ENCODE peak calls at places on chromosomes 3 and 15, in six cellular contexts. V is OCI-LY7; B is kidney; A is CD8-positive, alpha-beta T cell; C is K562; H is small intestine. W is an unnamed sample. For H3K36me3, the result is how much of the 10 kb centered on the place peaks cover.

GRCh38 chr15:98758224-98758623 is 109.9 kb downstream of the IGF1R start:
- DNase-seq in B (no peak), H (no peak), C (no peak), V (no peak), A (no peak), W (no peak)

GRCh38 chr3:151307583-151307982 is 9.0 kb downstream of the GPR87 start:
- DNase-seq in C (no peak), A (no peak), B (no peak), H (no peak), V (no peak), W (no peak)

GRCh38 chr3:32780735-32781210 is 37.0 kb upstream of the TRIM71 start:
- DNase-seq in V (no peak), H (peak), B (peak), A (no peak), C (peak), W (peak)

GRCh38 chr3:184334470-184335158 is 2.8 kb upstream of the FAM131A start:
- DNase-seq in V (no peak), H (peak), A (no peak), B (peak), C (peak), W (no peak)

GRCh38 chr3:156665296-156665695 is 9.1 kb upstream of the TIPARP start:
- DNase-seq in V (no peak), H (no peak), A (no peak), C (no peak), B (no peak), W (no peak)

GRCh38 chr3:127020543-127020942 is 37.6 kb downstream of the PLXNA1 start:
- DNase-seq in H (no peak), B (no peak), C (no peak), V (no peak), A (no peak), W (no peak)

GRCh38 chr3:128131897-128132646 is 8.5 kb upstream of the RUVBL1 start:
- DNase-seq in H (no peak), V (no peak), A (no peak), B (no peak), C (no peak), W (no peak)

GRCh38 chr3:10023587-10024310 is 2.5 kb upstream of the FANCD2 start:
- DNase-seq in V (no peak), H (peak), B (no peak), A (no peak), C (no peak), W (no peak)

GRCh38 chr3:126581569-126581968 is 22.8 kb upstream of the C3orf22 start:
- DNase-seq in C (no peak), H (no peak), A (no peak), B (no peak), V (no peak), W (no peak)

GRCh38 chr3:22922317-22922716 is 280.8 kb upstream of the UBE2E2 start:
- DNase-seq in B (no peak), C (no peak), A (no peak), V (peak), H (no peak), W (no peak)

GRCh38 chr3:28916713-28917499 is 364.0 kb upstream of the RBMS3 start:
- DNase-seq in A (no peak), C (no peak), V (peak), H (peak), B (peak), W (peak)

GRCh38 chr15:28094732-28095521 is 4.2 kb downstream of the OCA2 start:
- DNase-seq in H (peak), A (peak), B (peak), V (no peak), C (no peak), W (peak)

GRCh38 chr3:195119461-195120198 is 151.3 kb downstream of the XXYLT1 start:
- DNase-seq in B (no peak), V (no peak), H (no peak), C (no peak), A (no peak), W (no peak)

GRCh38 chr3:197957775-197958103 is 2.3 kb upstream of the LMLN start:
- DNase-seq in C (no peak), A (no peak), H (no peak), V (no peak), B (no peak), W (no peak)

GRCh38 chr3:45826321-45826720 is 15.6 kb downstream of the LZTFL1 start:
- DNase-seq in V (no peak), C (no peak), A (no peak), B (no peak), H (no peak), W (no peak)

GRCh38 chr3:118557513-118557912 is 477.1 kb downstream of the IGSF11 start:
- DNase-seq in A (no peak), H (no peak), V (no peak), B (no peak), C (no peak), W (no peak)

GRCh38 chr3:43696881-43697280 is 6.1 kb downstream of the ABHD5 start:
- DNase-seq in V (no peak), A (no peak), H (no peak), B (no peak), C (no peak), W (no peak)

GRCh38 chr3:2090512-2090911 is 8.2 kb upstream of the CNTN4 start:
- DNase-seq in H (no peak), B (no peak), A (no peak), V (no peak), C (no peak), W (no peak)

GRCh38 chr3:174822320-174822719 is 36.8 kb upstream of the NAALADL2 start:
- DNase-seq in B (no peak), C (no peak), V (no peak), A (no peak), H (no peak), W (no peak)
- H3K36me3 ChIP-seq in B (under half), C (under half), V (under half), A (under half), H (under half), W (under half)

GRCh38 chr3:123735456-123735855 is 148.7 kb downstream of the MYLK start:
- DNase-seq in A (no peak), C (no peak), H (no peak), V (no peak), B (no peak), W (no peak)

GRCh38 chr3:123739754-123740153 is 144.4 kb downstream of the MYLK start:
- DNase-seq in B (no peak), A (no peak), C (no peak), V (no peak), H (no peak), W (no peak)

GRCh38 chr3:123739146-123739545 is 145.0 kb downstream of the MYLK start:
- DNase-seq in H (no peak), C (no peak), A (no peak), V (no peak), B (no peak), W (no peak)

GRCh38 chr3:123734527-123734902 is 149.6 kb downstream of the MYLK start:
- DNase-seq in A (no peak), B (no peak), H (no peak), V (no peak), C (no peak), W (no peak)

GRCh38 chr3:123737168-123737567 is 147.0 kb downstream of the MYLK start:
- DNase-seq in C (no peak), V (no peak), B (no peak), H (no peak), A (no peak), W (no peak)
- H3K36me3 ChIP-seq in C (under half), V (under half), B (under half), H (under half), A (under half), W (under half)

GRCh38 chr3:57822686-57823085 is 66.6 kb downstream of the SLMAP start:
- DNase-seq in C (no peak), H (no peak), B (no peak), A (no peak), V (no peak), W (no peak)
- H3K36me3 ChIP-seq in C (under half), H (under half), B (under half), A (under half), V (under half), W (under half)

GRCh38 chr3:134932035-134932434 is 137.0 kb downstream of the EPHB1 start:
- DNase-seq in C (no peak), H (no peak), A (no peak), V (no peak), B (no peak), W (peak)
- H3K36me3 ChIP-seq in C (under half), H (under half), A (under half), V (under half), B (under half), W (under half)

GRCh38 chr15:65067645-65068416 is at the start of gene RASL12:
- DNase-seq in B (no peak), C (no peak), A (no peak), V (no peak), H (no peak), W (no peak)

GRCh38 chr15:65066001-65066634 is 1.7 kb downstream of the RASL12 start:
- DNase-seq in B (no peak), C (no peak), H (no peak), A (no peak), V (no peak), W (no peak)

GRCh38 chr15:65068436-65068835 is 645 bp upstream of the RASL12 start:
- DNase-seq in A (no peak), C (no peak), B (no peak), H (no peak), V (no peak), W (no peak)

GRCh38 chr15:65066635-65067333 is 1.0 kb downstream of the RASL12 start:
- DNase-seq in H (no peak), V (no peak), C (no peak), A (no peak), B (no peak), W (peak)

GRCh38 chr15:65067334-65067644 is 502 bp downstream of the RASL12 start:
- DNase-seq in H (no peak), B (no peak), C (no peak), A (no peak), V (no peak), W (no peak)
- H3K36me3 ChIP-seq in H (under half), B (under half), C (under half), A (under half), V (under half), W (under half)

DNA sequence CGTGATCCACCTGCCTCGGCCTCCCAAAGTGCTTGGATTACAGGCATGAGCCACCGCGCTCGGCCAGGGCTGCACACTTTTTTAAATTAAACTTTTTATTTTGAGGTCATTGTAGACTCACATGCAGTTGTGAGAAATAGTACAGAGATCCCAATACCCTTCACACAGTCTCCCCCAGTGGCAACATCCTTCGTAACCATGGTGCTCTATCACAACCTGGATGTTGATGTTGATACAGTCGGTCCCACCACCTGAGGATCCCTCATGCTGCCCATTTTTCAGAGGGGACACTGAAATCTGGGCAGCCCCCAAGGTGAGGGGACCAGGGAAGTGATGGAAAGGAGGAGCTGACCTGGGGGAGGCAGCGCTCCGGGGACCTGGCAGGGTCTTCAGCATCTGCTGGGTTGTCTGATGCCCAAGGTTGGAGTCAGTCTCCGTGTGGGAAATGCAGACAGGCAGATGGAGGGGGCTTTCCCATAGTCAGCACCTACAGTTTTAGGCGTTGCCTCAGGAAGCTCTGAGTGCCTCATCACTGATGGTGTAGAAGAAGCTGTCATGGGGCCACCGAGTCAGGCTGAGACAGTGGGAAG is 17.1 kb downstream of the FAH start:
- DNase-seq in B (no peak), V (no peak), H (no peak), A (no peak), C (no peak), W (peak)
- H3K36me3 ChIP-seq in B (under half), V (under half), H (under half), A (under half), C (half or more), W (under half)

GRCh38 chr3:99625237-99625622 is 13.2 kb upstream of the COL8A1 start:
- DNase-seq in B (no peak), A (no peak), H (no peak), V (no peak), C (no peak), W (no peak)
- H3K36me3 ChIP-seq in B (under half), A (under half), H (under half), V (under half), C (under half), W (under half)

GRCh38 chr15:39584266-39584659 is 3.4 kb downstream of the THBS1 start:
- DNase-seq in V (no peak), C (no peak), A (no peak), B (no peak), H (no peak), W (no peak)
- H3K36me3 ChIP-seq in V (under half), C (under half), A (under half), B (half or more), H (under half), W (half or more)

GRCh38 chr3:143037867-143038266 is 36.5 kb downstream of the U2SURP start:
- DNase-seq in H (no peak), A (no peak), B (no peak), V (no peak), C (no peak), W (no peak)
- H3K36me3 ChIP-seq in H (under half), A (under half), B (under half), V (half or more), C (half or more), W (under half)

W was measured in sigmoid colon.